ENCODE peak calls at places on chromosomes 7 and 10, in four cellular contexts. O, Q, G and R are unnamed samples.

GRCh38 chr10:61325596-61325995 is 127.6 kb downstream of the TMEM26 start:
- DNase-seq in Q (no peak), G (no peak), O (no peak), R (no peak)

GRCh38 chr10:47020491-47020890 is 109.3 kb downstream of the PTPN20 start:
- DNase-seq in O (no peak), Q (no peak), G (peak; percentile 59), R (no peak)

GRCh38 chr7:126302639-126303038 is 950.1 kb downstream of the GRM8 start:
- DNase-seq in O (peak; percentile 1), G (no peak), Q (no peak), R (no peak)

GRCh38 chr7:133645870-133646492 is 393.1 kb downstream of the EXOC4 start:
- DNase-seq in Q (peak; percentile 17), G (peak; percentile 49), O (no peak), R (no peak)

GRCh38 chr10:33520223-33520622 is 185.8 kb upstream of the NRP1 start:
- DNase-seq in G (no peak), O (no peak), Q (no peak), R (no peak)

GRCh38 chr7:134702366-134703240 is 56.0 kb downstream of the BPGM start:
- DNase-seq in G (no peak), O (no peak), Q (no peak), R (no peak)

GRCh38 chr10:31153692-31154091 is 122.0 kb upstream of the ZNF438 start:
- DNase-seq in G (no peak), Q (no peak), O (no peak), R (no peak)

GRCh38 chr10:119315128-119316001 is 108.0 kb downstream of the GRK5 start:
- DNase-seq in G (peak; percentile 98), O (peak; percentile 85), Q (peak; percentile 86), R (peak; percentile 51)

GRCh38 chr10:32005050-32005449 is 51.2 kb downstream of the KIF5B start:
- DNase-seq in O (peak; percentile 70), G (peak; percentile 53), Q (peak; percentile 72), R (peak; percentile 63)

GRCh38 chr10:97101166-97101940 is 84.4 kb downstream of the SLIT1 start:
- DNase-seq in G (no peak), Q (no peak), O (no peak), R (no peak)

GRCh38 chr10:111209666-111210065 is 132.8 kb downstream of the ADRA2A start:
- DNase-seq in Q (no peak), O (no peak), G (no peak), R (no peak)

GRCh38 chr10:80191589-80192270 is 13.6 kb downstream of the ANXA11 start:
- DNase-seq in G (no peak), Q (peak; percentile 80), O (no peak), R (no peak)
- H3K4me2 ChIP-seq in G (no peak overlapping the region), Q (no peak overlapping the region), O (no peak overlapping the region), R (no peak overlapping the region)

DNA sequence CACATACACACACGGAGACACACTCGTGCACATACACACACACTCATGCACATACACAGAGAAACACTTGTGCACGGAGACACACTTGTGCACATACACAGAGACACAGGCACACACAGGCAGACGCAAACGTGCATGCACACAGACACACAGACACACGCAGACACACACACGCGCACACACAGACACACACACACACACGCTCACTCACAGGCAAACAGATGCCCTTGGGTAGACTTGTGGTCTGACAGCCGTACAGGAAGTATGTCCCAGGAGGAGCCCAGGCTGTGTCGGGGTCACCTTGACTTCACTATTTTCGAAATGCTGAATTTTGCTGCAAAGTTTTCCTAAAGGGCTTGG is 538.0 kb downstream of the DNAJB6 start:
- DNase-seq in G (no peak), O (no peak), Q (no peak), R (no peak)
- H3K9me3 ChIP-seq in G (peaks cover 49% of the 10 kb centered on the region), O (no peaks in the 10 kb centered on the region), Q (no peaks in the 10 kb centered on the region), R (no peaks in the 10 kb centered on the region)

GRCh38 chr7:2476298-2476697 is at the start of gene GRIFIN:
- DNase-seq in G (no peak), O (no peak), Q (no peak), R (no peak)

GRCh38 chr7:2476776-2477446 is 713 bp upstream of the GRIFIN start:
- DNase-seq in Q (no peak), G (no peak), O (no peak), R (peak; percentile 66)

GRCh38 chr7:2478387-2478760 is 2.2 kb upstream of the GRIFIN start:
- DNase-seq in O (peak; percentile 43), G (no peak), Q (peak; percentile 23), R (no peak)

GRCh38 chr7:2478800-2479199 is 2.6 kb upstream of the GRIFIN start:
- DNase-seq in O (no peak), Q (no peak), G (no peak), R (no peak)

GRCh38 chr7:2477447-2478386 is 1.5 kb upstream of the GRIFIN start:
- DNase-seq in O (peak; percentile 53), G (peak; percentile 49), Q (peak; percentile 68), R (peak; percentile 88)
- H3K4me2 ChIP-seq in O (peak overlapping the region; percentile 63), G (no peak overlapping the region), Q (peak overlapping the region; percentile 64), R (peak overlapping the region; percentile 56)

GRCh38 chr7:63092951-63093350 is 905.7 kb upstream of the ZNF722 start:
- DNase-seq in O (no peak), G (no peak), Q (no peak), R (no peak)

GRCh38 chr7:63093481-63093880 is 905.2 kb upstream of the ZNF722 start:
- DNase-seq in Q (peak; percentile 3), G (no peak), O (peak; percentile 4), R (no peak)

DNA sequence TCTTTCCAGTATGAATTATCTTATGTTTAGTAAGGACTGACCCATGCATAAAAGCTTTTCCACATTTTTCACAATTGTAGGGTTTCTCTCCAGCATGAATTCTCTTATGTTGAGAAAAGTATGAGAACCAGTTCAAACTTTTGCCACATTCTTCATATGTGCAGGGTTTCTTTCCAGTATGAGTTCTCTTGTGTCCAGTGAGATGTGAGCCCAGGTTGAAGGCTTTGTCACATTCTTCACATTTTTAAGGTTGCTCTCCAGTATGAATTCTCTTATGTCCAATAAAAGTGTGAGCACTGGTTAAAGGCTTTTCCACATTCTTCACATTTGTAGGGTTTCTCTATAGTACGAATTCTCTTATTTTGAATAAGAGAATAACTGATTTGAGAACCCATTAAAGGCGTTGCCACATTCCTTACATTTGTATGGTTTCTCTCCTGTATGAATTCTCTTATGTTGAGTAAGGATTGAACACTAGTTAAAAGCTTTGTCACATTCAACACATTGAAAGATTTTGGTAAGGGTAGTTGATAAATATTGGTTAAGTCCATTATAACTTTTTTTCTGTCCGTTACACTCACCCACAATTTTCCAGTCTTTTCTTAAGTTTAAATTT is 911.0 kb upstream of the ZNF722 start:
- DNase-seq in G (no peak), Q (no peak), O (no peak), R (no peak)
- H3K9me3 ChIP-seq in G (peaks cover 18% of the 10 kb centered on the region), Q (peaks cover 51% of the 10 kb centered on the region), O (peaks cover 39% of the 10 kb centered on the region), R (peaks cover 82% of the 10 kb centered on the region)

DNA sequence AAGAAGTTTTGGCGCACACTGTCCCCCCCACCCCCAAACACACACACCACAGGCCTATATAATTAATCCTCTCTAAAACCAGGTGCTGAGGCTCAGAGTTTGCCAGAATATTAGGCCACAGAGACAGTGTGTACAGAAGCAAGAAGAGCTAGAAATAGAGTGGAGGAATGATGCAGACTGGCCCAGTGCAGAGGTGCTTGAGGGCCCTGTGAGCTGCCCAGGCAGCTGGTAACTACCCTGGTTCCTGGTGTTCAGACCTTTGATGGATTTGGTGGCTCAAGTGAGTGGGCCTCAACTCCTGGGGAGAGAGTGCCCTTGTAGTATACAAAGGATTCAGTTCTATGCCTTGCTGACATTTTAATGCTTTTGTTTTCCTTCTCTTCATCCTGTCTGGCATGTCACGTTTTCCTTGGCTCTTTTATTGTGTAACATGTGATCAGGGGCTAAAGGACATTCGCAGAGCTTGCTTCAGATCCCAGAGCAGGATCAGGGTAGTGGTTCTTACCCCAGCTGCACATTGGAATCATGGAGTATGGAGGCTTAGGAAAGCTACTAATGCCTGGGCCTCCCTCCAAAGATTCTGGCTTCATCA is 20.1 kb downstream of the LRRC4 start:
- DNase-seq in G (no peak), Q (no peak), O (no peak), R (peak; percentile 66)
- H3K4me2 ChIP-seq in G (no peak overlapping the region), Q (no peak overlapping the region), O (no peak overlapping the region), R (peak overlapping the region; percentile 64)